ENCODE peak calls at places on chromosome 2, in four cellular contexts. C, X, Y and N are unnamed samples.

GRCh38 chr2:120448961-120449421 is 103.1 kb downstream of the INHBB start:
- DNase-seq in C (no peak), X (no peak), Y (no peak), N (no peak)

GRCh38 chr2:205764502-205764815 is 82.2 kb downstream of the NRP2 start:
- DNase-seq in C (no peak), X (no peak), Y (no peak), N (no peak)

GRCh38 chr2:88600038-88600465 is 27.2 kb downstream of the EIF2AK3 start:
- DNase-seq in C (no peak), X (peak), Y (peak), N (peak)

GRCh38 chr2:10083692-10084566 is 3.7 kb upstream of the CYS1 start:
- DNase-seq in C (no peak), X (no peak), Y (no peak), N (no peak)

GRCh38 chr2:150023663-150024062 is 436.1 kb upstream of the MMADHC start:
- DNase-seq in C (no peak), X (no peak), Y (no peak), N (no peak)

GRCh38 chr2:180505203-180505602 is 475.2 kb upstream of the UBE2E3 start:
- DNase-seq in C (no peak), X (no peak), Y (no peak), N (no peak)

GRCh38 chr2:209305746-209306196 is 118.1 kb upstream of the MAP2 start:
- DNase-seq in C (peak), X (no peak), Y (no peak), N (no peak)

GRCh38 chr2:188675391-188676011 is 298.7 kb upstream of the COL3A1 start:
- DNase-seq in C (no peak), X (no peak), Y (no peak), N (no peak)

GRCh38 chr2:118580107-118580506 is 267.3 kb downstream of the EN1 start:
- DNase-seq in C (no peak), X (no peak), Y (no peak), N (no peak)

GRCh38 chr2:109611467-109612095 is 2.2 kb downstream of the SEPTIN10 start:
- DNase-seq in C (no peak), X (no peak), Y (no peak), N (no peak)

GRCh38 chr2:217662984-217663602 is 339.7 kb downstream of the TNS1 start:
- DNase-seq in C (no peak), X (peak), Y (no peak), N (no peak)

GRCh38 chr2:227310756-227311110 is 14.3 kb upstream of the MFF start:
- DNase-seq in C (no peak), X (no peak), Y (no peak), N (no peak)
- H3K27ac ChIP-seq in C (no peak), X (no peak), Y (no peak), N (no peak)

GRCh38 chr2:32810909-32811495 is 135.8 kb upstream of the LTBP1 start:
- DNase-seq in C (no peak), X (no peak), Y (no peak), N (no peak)

GRCh38 chr2:32807662-32808061 is 139.1 kb upstream of the LTBP1 start:
- DNase-seq in C (no peak), X (no peak), Y (no peak), N (no peak)

GRCh38 chr2:32811696-32812095 is 135.1 kb upstream of the LTBP1 start:
- DNase-seq in C (no peak), X (no peak), Y (no peak), N (peak)

GRCh38 chr2:32806857-32807256 is 139.9 kb upstream of the LTBP1 start:
- DNase-seq in C (no peak), X (no peak), Y (no peak), N (no peak)

DNA sequence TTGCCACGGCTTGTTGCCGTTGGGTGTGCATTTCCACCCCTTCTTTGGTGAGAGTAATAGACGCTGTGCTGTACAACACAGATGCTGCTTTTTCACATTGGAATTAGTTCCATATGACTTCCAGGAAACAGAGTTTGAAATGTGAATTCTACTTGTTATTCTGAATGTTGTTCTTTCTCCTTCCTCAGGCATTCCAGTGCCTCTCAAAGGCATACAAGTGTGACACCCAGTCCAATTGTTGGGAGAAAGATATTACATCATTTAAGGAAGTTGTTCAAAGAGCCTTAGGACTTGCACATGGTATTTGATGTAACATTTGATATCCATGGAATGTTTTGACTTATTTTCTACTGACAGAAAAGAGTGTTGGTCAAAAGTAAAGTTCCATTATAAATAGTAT is 134.4 kb upstream of the LTBP1 start:
- DNase-seq in C (no peak), X (no peak), Y (no peak), N (no peak)
- H3K27ac ChIP-seq in C (no peak), X (no peak), Y (no peak), N (peak)

DNA sequence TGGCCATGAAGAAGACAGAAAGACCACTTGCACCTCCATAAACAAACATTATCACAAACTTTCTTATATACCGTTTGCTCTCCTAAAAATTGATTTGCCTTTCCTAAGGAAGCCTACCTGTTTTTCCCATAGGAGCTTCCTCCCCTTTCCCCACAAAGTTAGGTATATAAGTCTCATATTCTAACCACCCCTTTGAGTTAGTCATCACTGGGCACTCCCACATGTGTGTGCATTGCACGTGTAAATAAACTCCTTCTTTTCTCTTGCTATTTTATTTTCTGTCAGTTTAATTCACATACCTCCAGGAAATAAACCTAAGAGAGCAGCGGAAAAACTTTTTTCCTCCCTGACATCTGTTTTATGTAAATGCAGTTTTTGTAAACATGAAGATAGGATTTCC is 46.5 kb downstream of the PLCL1 start:
- DNase-seq in C (no peak), X (no peak), Y (no peak), N (no peak)
- H3K27ac ChIP-seq in C (no peak), X (no peak), Y (no peak), N (no peak)

DNA sequence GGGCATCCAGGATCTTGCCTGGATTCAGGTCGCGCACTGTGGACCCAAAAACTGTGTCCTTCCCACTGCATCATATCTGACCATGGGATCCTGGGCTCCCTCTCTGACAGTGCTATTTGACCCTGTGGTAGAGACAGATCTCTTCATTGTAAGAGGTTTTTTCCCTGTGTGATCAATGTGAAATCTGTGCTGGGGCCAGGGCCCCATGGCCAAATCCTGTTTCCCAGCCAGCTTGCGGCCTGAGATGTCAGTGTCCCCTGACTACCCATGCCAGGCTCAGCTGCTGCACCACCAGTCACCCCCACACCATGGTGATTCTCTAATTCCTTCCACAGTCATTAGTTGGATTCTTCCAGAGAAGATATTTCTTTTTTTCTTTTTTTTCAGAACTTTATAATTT is 3.5 kb downstream of the PRLH start:
- DNase-seq in C (no peak), X (no peak), Y (no peak), N (no peak)
- H3K27ac ChIP-seq in C (no peak), X (no peak), Y (no peak), N (no peak)

GRCh38 chr2:21501344-21502027 is 377.7 kb downstream of the TDRD15 start:
- DNase-seq in C (no peak), X (no peak), Y (no peak), N (no peak)
- H3K27ac ChIP-seq in C (no peak), X (no peak), Y (no peak), N (no peak)

DNA sequence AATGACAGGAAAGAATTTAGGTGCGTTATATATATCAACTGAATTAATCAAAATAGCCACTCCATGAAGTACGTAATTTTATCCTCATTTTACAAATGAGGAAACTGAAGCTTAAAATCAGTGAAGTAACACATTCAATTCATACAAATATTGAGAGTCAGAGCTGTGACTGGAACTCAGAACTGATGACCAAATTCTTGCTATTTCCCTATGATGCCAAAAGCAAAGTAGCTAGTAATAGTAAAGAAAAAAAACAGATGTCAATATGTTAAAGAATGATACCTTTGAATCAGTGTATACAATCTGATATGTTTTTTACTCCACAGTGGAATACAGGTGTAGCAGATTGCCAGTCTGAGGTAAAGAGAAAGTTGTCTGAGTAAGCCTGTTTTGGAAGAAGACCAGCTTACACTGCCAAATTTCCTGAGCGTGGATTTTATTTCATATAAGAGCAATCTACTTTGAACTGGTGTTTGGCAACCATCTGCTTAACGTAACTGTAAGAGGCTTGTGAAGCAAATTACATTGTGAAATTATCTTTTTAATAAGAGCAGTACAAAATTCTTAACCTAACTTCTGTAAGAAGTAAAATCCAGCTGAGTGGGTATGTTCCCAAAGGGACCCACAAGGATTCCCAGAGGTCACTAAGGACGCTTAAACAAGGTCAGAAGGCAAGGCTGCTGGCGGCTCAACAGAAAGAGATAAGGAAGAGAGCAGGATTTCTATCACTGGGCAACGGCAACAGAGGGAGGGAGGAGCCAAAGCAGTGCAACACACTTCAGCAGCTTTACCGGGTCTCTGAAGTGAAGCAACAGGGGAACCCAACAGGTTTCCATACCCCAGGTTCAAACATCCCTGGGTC is 85.6 kb downstream of the IKZF2 start:
- DNase-seq in C (no peak), X (no peak), Y (peak), N (no peak)
- H3K27ac ChIP-seq in C (no peak), X (peak), Y (no peak), N (no peak)